ENCODE peak calls at places on chromosomes 5 and 9, in five cellular contexts. L is T-helper 9 cell; H is NCI-H1105; Y is fibroblast of the conjunctiva; J is activated CD4-positive, CD25-positive, alpha-beta regulatory T cell. R is an unnamed sample.

GRCh38 chr5:153441997-153442396 is 48.5 kb upstream of the GRIA1 start:
- DNase-seq in L (no peak), H (no peak), Y (no peak), J (no peak), R (no peak)

GRCh38 chr5:88553926-88554325 is 285.3 kb upstream of the TMEM161B start:
- DNase-seq in L (no peak), H (no peak), Y (no peak), J (no peak), R (no peak)

GRCh38 chr5:14123974-14124482 is 19.1 kb upstream of the TRIO start:
- DNase-seq in L (no peak), H (peak), Y (no peak), J (no peak), R (no peak)

GRCh38 chr9:79120533-79121315 is 451.0 kb upstream of the TLE4 start:
- DNase-seq in L (no peak), H (peak), Y (no peak), J (no peak), R (no peak)

GRCh38 chr5:123937230-123937629 is 425.3 kb downstream of the CSNK1G3 start:
- DNase-seq in L (no peak), H (no peak), Y (peak), J (no peak), R (no peak)

GRCh38 chr5:74394924-74395880 is 245.3 kb downstream of the ENC1 start:
- DNase-seq in L (no peak), H (no peak), Y (no peak), J (no peak), R (no peak)

GRCh38 chr9:27599102-27599501 is 25.8 kb upstream of the C9orf72 start:
- DNase-seq in L (no peak), H (no peak), Y (no peak), J (no peak), R (no peak)

GRCh38 chr9:18473551-18474279 is at the start of gene ADAMTSL1:
- DNase-seq in L (no peak), H (no peak), Y (peak), J (no peak), R (no peak)

GRCh38 chr5:38906503-38906902 is 60.7 kb downstream of the OSMR start:
- DNase-seq in L (no peak), H (no peak), Y (no peak), J (no peak), R (no peak)

GRCh38 chr5:139391570-139392323 is 2.0 kb upstream of the MZB1 start:
- DNase-seq in L (no peak), H (no peak), Y (no peak), J (no peak), R (no peak)

GRCh38 chr5:6868170-6868569 is 154.9 kb downstream of the TENT4A start:
- DNase-seq in L (no peak), H (no peak), Y (no peak), J (no peak), R (no peak)

GRCh38 chr5:125011014-125011413 is 264.6 kb upstream of the ZNF608 start:
- DNase-seq in L (no peak), H (no peak), Y (no peak), J (no peak), R (no peak)

GRCh38 chr5:21236104-21236503 is 1248.1 kb upstream of the CDH18 start:
- DNase-seq in L (no peak), H (no peak), Y (no peak), J (no peak), R (no peak)

GRCh38 chr9:82124090-82124489 is 135.5 kb downstream of the SPATA31D1 start:
- DNase-seq in L (no peak), H (no peak), Y (peak), J (no peak), R (no peak)

GRCh38 chr9:128271112-128271511 is 4.7 kb downstream of the GOLGA2 start:
- DNase-seq in L (no peak), H (no peak), Y (no peak), J (no peak), R (no peak)

GRCh38 chr5:157603333-157604190 is 28.0 kb upstream of the ADAM19 start:
- DNase-seq in L (peak), H (no peak), Y (peak), J (peak), R (peak)

GRCh38 chr5:127898551-127899213 is 184.9 kb upstream of the SLC12A2 start:
- DNase-seq in L (no peak), H (no peak), Y (no peak), J (no peak), R (no peak)

GRCh38 chr5:168047669-168048111 is 243.8 kb upstream of the WWC1 start:
- DNase-seq in L (no peak), H (no peak), Y (no peak), J (no peak), R (no peak)

GRCh38 chr9:5851445-5851844 is 18.5 kb upstream of the ERMP1 start:
- DNase-seq in L (no peak), H (no peak), Y (no peak), J (no peak), R (no peak)

GRCh38 chr9:86624616-86625015 is 270.4 kb upstream of the TUT7 start:
- DNase-seq in L (no peak), H (no peak), Y (no peak), J (no peak), R (no peak)

GRCh38 chr9:76803083-76803482 is 38.8 kb downstream of the PCA3 start:
- DNase-seq in L (no peak), H (no peak), Y (no peak), J (no peak), R (no peak)

GRCh38 chr5:76379316-76379715 is 23.8 kb upstream of the IQGAP2 start:
- DNase-seq in L (no peak), H (no peak), Y (no peak), J (no peak), R (no peak)

GRCh38 chr9:96241391-96241809 is 60.6 kb downstream of the HSD17B3 start:
- DNase-seq in L (no peak), H (no peak), Y (no peak), J (no peak), R (no peak)

GRCh38 chr9:8468048-8468600 is 668.5 kb upstream of the DMAC1 start:
- DNase-seq in L (no peak), H (no peak), Y (no peak), J (no peak), R (no peak)

GRCh38 chr5:171534009-171534895 is 114.8 kb downstream of the FGF18 start:
- DNase-seq in L (no peak), H (no peak), Y (no peak), J (no peak), R (no peak)

GRCh38 chr5:173035904-173036707 is 20.0 kb upstream of the CREBRF start:
- DNase-seq in L (no peak), H (no peak), Y (no peak), J (no peak), R (no peak)

GRCh38 chr9:126528967-126529366 is 84.8 kb upstream of the LMX1B start:
- DNase-seq in L (no peak), H (no peak), Y (no peak), J (no peak), R (no peak)

GRCh38 chr5:31181376-31181987 is 12.0 kb upstream of the CDH6 start:
- DNase-seq in L (no peak), H (no peak), Y (no peak), J (no peak), R (no peak)